ENCODE peak calls at places on chromosome 15, in five cellular contexts. X is A549, P is mammary epithelial cell, W is OCI-LY7, C is thoracic aorta. T is an unnamed sample. For H3K4me1, the result is how much of the 10 kb centered on the place peaks cover.

GRCh38 chr15:92619380-92620101 is 36.0 kb downstream of the FAM174B start:
- DNase-seq in X (no peak), P (no peak), W (no peak), C (no peak), T (no peak)

GRCh38 chr15:37973856-37974255 is 39.4 kb downstream of the TMCO5A start:
- DNase-seq in X (no peak), P (peak), W (no peak), C (no peak), T (no peak)

GRCh38 chr15:58758141-58758540 is 8.6 kb upstream of the ADAM10 start:
- DNase-seq in X (peak), P (no peak), W (peak), C (no peak), T (no peak)

GRCh38 chr15:56036546-56037067 is 43.2 kb upstream of the NEDD4 start:
- DNase-seq in X (no peak), P (no peak), W (no peak), C (no peak), T (no peak)

GRCh38 chr15:88161636-88162035 is 94.9 kb downstream of the NTRK3 start:
- DNase-seq in X (no peak), P (no peak), W (no peak), C (no peak), T (no peak)

GRCh38 chr15:49530106-49530505 is 90.5 kb downstream of the FAM227B start:
- DNase-seq in X (peak), P (peak), W (no peak), C (no peak), T (no peak)

GRCh38 chr15:84836859-84837258 is 19.7 kb downstream of the ALPK3 start:
- DNase-seq in X (no peak), P (no peak), W (no peak), C (no peak), T (no peak)

GRCh38 chr15:62495670-62496328 is 330.7 kb upstream of the C2CD4B start:
- DNase-seq in X (no peak), P (peak), W (no peak), C (peak), T (no peak)

GRCh38 chr15:55912982-55913381 is 80.4 kb downstream of the NEDD4 start:
- DNase-seq in X (no peak), P (no peak), W (no peak), C (no peak), T (no peak)

GRCh38 chr15:93694038-93694437 is 537.3 kb upstream of the MCTP2 start:
- DNase-seq in X (no peak), P (no peak), W (no peak), C (no peak), T (no peak)

GRCh38 chr15:78092111-78093041 is at the start of gene SH2D7:
- DNase-seq in X (no peak), P (no peak), W (no peak), C (no peak), T (no peak)

GRCh38 chr15:35126236-35126635 is 41.1 kb upstream of the NANOGP8 start:
- DNase-seq in X (no peak), P (no peak), W (no peak), C (no peak), T (no peak)

GRCh38 chr15:76058714-76059319 is 968 bp upstream of the TMEM266 start:
- DNase-seq in X (peak), P (peak), W (no peak), C (no peak), T (no peak)

GRCh38 chr15:63041982-63042878 is at the start of gene TPM1:
- DNase-seq in X (peak), P (peak), W (no peak), C (peak), T (no peak)

GRCh38 chr15:96171842-96172241 is 158.7 kb upstream of the NR2F2 start:
- DNase-seq in X (peak), P (peak), W (no peak), C (no peak), T (no peak)

GRCh38 chr15:32657198-32657886 is 15.8 kb downstream of the SCG5 start:
- DNase-seq in X (no peak), P (peak), W (no peak), C (no peak), T (no peak)
- TF ChIP-seq CTCF in X (peak), P (peak), W (peak), C (no peak), T (peak)

DNA sequence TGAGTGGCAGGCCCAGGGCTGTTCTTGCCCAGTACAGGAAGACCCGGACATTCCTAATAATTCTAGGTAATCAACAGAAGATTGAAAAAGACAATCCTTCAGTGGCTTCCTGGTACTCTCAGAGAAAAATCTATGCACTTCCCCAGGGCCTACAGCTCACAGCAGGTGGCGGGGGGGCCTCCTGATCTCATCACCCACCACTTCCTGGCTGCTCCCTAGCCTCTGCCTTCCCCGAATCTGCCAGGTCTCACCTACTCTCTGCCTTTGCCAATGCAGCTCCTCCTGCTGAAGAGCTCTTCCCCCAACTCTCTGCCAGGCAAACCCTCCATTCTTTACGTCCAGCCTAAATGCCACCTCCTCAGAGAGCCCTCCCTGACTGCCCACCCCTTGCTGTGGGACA is 37.5 kb downstream of the EHD4 start:
- DNase-seq in X (no peak), P (peak), W (peak), C (no peak), T (no peak)
- H3K4me1 ChIP-seq in X (under half), P (half or more), W (under half), C (half or more), T (half or more)

GRCh38 chr15:29126821-29127461 is 142.7 kb downstream of the NSMCE3 start:
- DNase-seq in X (peak), P (no peak), W (no peak), C (no peak), T (no peak)

GRCh38 chr15:29123991-29124390 is 145.6 kb downstream of the NSMCE3 start:
- DNase-seq in X (no peak), P (no peak), W (no peak), C (no peak), T (no peak)

GRCh38 chr15:29124581-29125381 is 144.8 kb downstream of the NSMCE3 start:
- DNase-seq in X (no peak), P (peak), W (no peak), C (no peak), T (no peak)

GRCh38 chr15:29126208-29126536 is 143.4 kb downstream of the NSMCE3 start:
- DNase-seq in X (no peak), P (no peak), W (no peak), C (no peak), T (no peak)

DNA sequence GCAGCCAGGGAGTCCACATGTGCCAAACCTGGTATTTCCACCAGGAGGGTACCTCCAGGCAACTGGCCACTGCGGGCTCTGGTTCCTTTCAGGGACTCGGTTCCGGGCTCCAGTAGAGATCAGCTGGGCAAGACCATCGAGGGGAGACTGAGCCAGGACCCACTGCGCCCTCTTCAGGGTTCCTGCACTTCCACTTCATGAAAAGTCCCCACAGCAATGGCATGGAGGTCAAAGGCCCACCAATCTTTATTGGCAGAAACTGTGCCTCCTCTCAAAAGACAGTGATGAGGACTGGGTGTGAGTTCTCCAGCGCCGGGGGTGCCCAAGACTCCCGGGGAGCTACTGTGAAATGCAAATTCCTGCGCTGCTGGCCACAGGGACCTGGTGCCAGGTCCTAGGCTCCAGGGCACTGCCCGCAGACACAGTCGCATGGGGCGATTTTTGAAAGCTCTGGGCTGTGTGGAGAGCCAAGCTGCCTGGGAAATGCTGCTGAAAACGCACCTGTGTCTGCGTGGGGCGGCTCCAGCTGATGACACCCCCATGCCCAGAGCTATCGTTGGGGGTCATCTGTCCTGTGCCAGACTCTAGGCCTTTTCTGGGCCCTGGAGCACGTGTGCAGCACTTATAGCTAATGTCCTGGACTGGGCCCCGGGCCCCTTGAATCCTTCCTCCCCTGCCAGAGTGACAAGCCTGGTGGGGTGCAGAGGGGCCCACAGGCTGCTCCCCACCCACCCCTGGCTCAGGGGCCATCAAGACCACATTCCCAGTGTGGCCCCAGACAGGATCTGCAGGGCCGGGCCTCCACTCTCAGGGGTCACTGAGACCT is 144.0 kb downstream of the NSMCE3 start:
- DNase-seq in X (no peak), P (no peak), W (no peak), C (no peak), T (no peak)
- TF ChIP-seq CTCF in X (no peak), P (no peak), W (no peak), C (no peak), T (no peak)

GRCh38 chr15:70503798-70504304 is 259.5 kb downstream of the UACA start:
- DNase-seq in X (no peak), P (no peak), W (no peak), C (no peak), T (no peak)

GRCh38 chr15:70504305-70504951 is 258.9 kb downstream of the UACA start:
- DNase-seq in X (peak), P (peak), W (peak), C (peak), T (no peak)

GRCh38 chr15:70504988-70505387 is 258.4 kb downstream of the UACA start:
- DNase-seq in X (no peak), P (no peak), W (no peak), C (no peak), T (no peak)

GRCh38 chr15:70505971-70506887 is 257.1 kb downstream of the UACA start:
- DNase-seq in X (no peak), P (no peak), W (no peak), C (no peak), T (no peak)

GRCh38 chr15:70505411-70505919 is 257.9 kb downstream of the UACA start:
- DNase-seq in X (peak), P (peak), W (no peak), C (no peak), T (peak)
- H3K4me1 ChIP-seq in X (half or more), P (half or more), W (half or more), C (under half), T (half or more)

DNA sequence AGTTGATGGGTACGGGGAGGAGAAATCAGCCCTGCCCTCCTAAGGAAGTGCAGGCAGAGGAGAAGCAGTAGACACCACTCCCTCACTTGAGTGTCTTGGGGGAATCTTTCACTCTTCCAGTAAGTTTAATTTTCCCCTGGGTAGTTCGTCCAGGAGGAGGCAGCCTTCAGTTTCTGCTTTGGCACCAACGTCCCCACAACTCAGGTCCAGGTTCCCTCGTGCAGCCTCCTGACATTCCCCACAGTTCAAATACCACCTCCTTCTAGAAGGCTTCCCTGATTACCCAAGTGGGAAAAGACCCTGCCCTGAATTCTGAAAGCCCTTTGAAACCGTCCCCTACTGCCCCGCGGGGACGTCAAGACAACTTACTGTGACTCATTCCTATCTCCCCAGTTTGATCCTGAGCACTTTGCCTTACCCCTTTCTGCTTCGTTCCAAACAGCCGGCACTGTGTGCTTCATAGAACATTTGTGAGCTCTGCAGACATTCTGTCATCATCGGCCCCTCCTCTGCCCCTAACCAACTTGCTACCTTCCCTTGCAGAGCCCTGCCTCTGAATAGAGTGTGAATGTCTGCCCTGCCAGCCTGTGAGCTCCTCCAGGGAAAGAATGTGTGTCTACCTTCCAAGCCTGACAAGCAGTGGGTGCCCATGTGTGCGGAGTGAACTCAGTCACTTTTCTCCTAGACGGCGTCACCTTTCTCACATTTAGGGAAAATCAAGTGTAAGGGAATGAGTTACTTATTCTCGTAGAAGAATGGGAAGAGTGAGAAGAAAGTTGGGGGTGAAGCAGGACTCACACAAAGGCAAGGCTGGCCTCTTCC is 14.5 kb upstream of the SRP14 start:
- DNase-seq in X (no peak), P (no peak), W (no peak), C (no peak), T (no peak)
- TF ChIP-seq CTCF in X (no peak), P (no peak), W (peak), C (no peak), T (peak)

T was measured in Panc1.